ENCODE peak calls at places on chromosomes 1 and 21, in five cellular contexts. X, U, P, L and W are unnamed samples.

GRCh38 chr1:200346744-200347143 is 63.1 kb downstream of the ZNF281 start:
- DNase-seq in X (no peak), U (peak; percentile 3), P (no peak), L (no peak), W (no peak)

GRCh38 chr1:27626031-27626935 is 8.7 kb downstream of the FGR start:
- DNase-seq in X (no peak), U (no peak), P (no peak), L (no peak), W (no peak)

GRCh38 chr1:180353930-180354329 is 123.9 kb downstream of the LHX4 start:
- DNase-seq in X (no peak), U (peak; percentile 74), P (no peak), L (peak; percentile 94), W (no peak)

GRCh38 chr1:74485622-74486021 is 26.8 kb downstream of the LRRC53 start:
- DNase-seq in X (no peak), U (no peak), P (no peak), L (no peak), W (no peak)

GRCh38 chr1:54167422-54168139 is 14.8 kb upstream of the CDCP2 start:
- DNase-seq in X (no peak), U (no peak), P (no peak), L (no peak), W (no peak)

GRCh38 chr1:22496536-22497160 is 45.0 kb downstream of the ZBTB40 start:
- DNase-seq in X (no peak), U (no peak), P (no peak), L (no peak), W (no peak)

GRCh38 chr1:24966724-24967346 is 36.8 kb upstream of the RUNX3 start:
- DNase-seq in X (no peak), U (no peak), P (no peak), L (no peak), W (no peak)

GRCh38 chr1:203033287-203033686 is 7.0 kb downstream of the PPFIA4 start:
- DNase-seq in X (no peak), U (peak; percentile 13), P (no peak), L (no peak), W (no peak)

GRCh38 chr1:55196433-55197035 is 18.6 kb downstream of the USP24 start:
- DNase-seq in X (no peak), U (peak; percentile 51), P (no peak), L (no peak), W (no peak)

GRCh38 chr21:39062196-39062900 is 120.9 kb downstream of the PSMG1 start:
- DNase-seq in X (no peak), U (no peak), P (no peak), L (no peak), W (no peak)

GRCh38 chr1:99218572-99218971 is 45.7 kb upstream of the PLPPR4 start:
- DNase-seq in X (no peak), U (no peak), P (no peak), L (no peak), W (no peak)

GRCh38 chr1:31705080-31705866 is 1.5 kb upstream of the COL16A1 start:
- DNase-seq in X (no peak), U (peak; percentile 88), P (peak; percentile 63), L (no peak), W (peak; percentile 32)

GRCh38 chr1:21149862-21150432 is 26.8 kb downstream of the EIF4G3 start:
- DNase-seq in X (peak; percentile 15), U (peak; percentile 53), P (no peak), L (no peak), W (no peak)

GRCh38 chr1:196466656-196467055 is 141.6 kb downstream of the KCNT2 start:
- DNase-seq in X (no peak), U (no peak), P (no peak), L (no peak), W (no peak)

GRCh38 chr21:16116798-16117197 is 387.0 kb downstream of the USP25 start:
- DNase-seq in X (no peak), U (no peak), P (no peak), L (no peak), W (no peak)

DNA sequence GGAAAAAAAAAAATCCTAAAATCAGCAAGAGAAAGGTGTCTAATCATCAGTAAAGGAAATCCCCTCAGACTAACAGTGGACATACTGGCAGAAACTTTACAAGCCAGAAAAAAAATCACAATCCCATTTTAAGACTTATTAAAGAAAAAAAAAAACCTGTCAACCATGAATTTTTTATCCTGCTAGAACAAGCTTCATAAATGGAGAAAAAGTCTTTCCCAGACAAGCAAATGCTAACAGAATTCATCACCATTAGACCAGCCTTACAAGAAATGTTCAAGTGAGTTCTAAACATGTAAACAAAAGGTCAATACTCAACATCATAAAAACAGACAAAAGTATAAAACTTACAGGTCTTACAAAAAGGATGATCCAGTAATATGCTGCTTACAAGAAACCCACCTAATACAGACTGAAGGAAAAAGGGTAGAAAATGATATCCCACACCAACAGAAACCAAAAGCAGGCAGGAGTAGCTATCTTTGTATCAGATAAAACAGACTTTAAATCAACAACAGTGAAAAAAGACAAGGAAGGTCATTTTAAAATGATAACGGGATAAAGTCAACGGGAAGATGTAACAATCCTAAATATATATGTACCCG is 129.6 kb downstream of the EVI5 start:
- DNase-seq in X (no peak), U (no peak), P (no peak), L (no peak), W (no peak)
- H3K9me3 ChIP-seq in X (no peaks in the 10 kb centered on the region), U (peaks cover 38% of the 10 kb centered on the region), P (peaks cover 21% of the 10 kb centered on the region), L (peaks cover 3% of the 10 kb centered on the region), W (peaks cover 21% of the 10 kb centered on the region)

DNA sequence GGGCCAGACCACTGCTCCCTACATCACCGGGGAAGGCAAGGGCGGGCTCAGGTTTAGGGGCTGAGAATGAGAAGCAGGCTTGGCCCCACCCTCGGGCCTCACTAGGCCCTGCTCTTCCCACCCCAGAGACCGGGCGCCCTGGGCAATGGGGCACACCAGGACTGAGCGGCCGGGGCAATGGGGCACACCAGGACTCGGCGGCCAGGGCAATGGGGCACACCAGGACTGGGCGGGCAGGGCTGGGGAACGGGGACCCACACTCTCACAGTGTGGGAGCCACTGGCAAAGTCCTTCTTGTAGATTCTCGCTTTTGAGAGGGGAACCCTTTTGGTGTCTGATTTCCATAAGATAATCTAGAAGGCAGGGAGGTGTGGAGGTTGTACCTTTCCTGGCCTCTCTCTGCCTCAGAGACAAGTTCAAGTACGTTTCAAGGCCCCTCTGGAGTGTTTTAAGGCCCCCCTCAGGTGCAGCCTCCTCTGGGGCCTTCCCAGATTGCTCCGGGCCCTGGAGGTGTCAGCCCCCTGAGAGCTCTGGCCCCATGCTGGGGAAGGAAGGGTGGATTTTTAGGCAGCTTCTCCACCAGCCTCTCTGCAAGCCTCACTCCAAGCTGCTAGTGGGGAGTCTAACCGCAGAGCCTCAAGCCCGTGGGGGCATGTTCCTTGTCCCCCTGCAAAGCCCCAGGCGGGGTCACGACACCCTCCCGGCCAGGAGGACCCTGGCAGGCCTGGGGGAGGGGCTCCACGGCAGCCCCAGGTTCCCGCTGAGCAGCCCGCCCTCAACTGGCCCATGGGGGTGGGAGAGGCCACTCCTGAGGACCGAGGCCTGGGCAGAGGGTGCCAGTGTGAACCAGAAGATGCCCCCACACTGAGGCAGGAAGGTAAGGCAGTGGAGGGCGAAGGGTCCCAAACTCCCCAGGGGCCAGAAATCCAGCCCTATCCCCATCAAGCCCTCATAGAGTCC is 66.2 kb downstream of the ARHGEF16 start:
- DNase-seq in X (no peak), U (no peak), P (no peak), L (no peak), W (no peak)
- TF ChIP-seq CTCF in X (no peak), U (no peak), P (no peak), L (no peak), W (no peak)

GRCh38 chr1:94255476-94255875 is 18.1 kb upstream of the ARHGAP29 start:
- DNase-seq in X (no peak), U (no peak), P (no peak), L (no peak), W (no peak)

GRCh38 chr1:94258873-94259331 is 21.5 kb upstream of the ARHGAP29 start:
- DNase-seq in X (no peak), U (no peak), P (peak; percentile 30), L (no peak), W (no peak)

GRCh38 chr1:94257451-94257850 is 20.1 kb upstream of the ARHGAP29 start:
- DNase-seq in X (no peak), U (no peak), P (no peak), L (no peak), W (no peak)

GRCh38 chr1:94260635-94261387 is 23.4 kb upstream of the ARHGAP29 start:
- DNase-seq in X (no peak), U (no peak), P (no peak), L (no peak), W (no peak)

GRCh38 chr1:94259635-94260289 is 22.4 kb upstream of the ARHGAP29 start:
- DNase-seq in X (no peak), U (peak; percentile 62), P (no peak), L (no peak), W (no peak)
- H3K27me3 ChIP-seq in X (no peaks in the 10 kb centered on the region), U (peaks cover 7% of the 10 kb centered on the region), P (no peaks in the 10 kb centered on the region), L (no peaks in the 10 kb centered on the region), W (peaks cover 12% of the 10 kb centered on the region)

GRCh38 chr1:2961081-2961480 is 60.2 kb upstream of the ACTRT2 start:
- DNase-seq in X (no peak), U (no peak), P (no peak), L (no peak), W (no peak)
- H3K9me3 ChIP-seq in X (peaks cover 13% of the 10 kb centered on the region), U (peaks cover 70% of the 10 kb centered on the region), P (no peaks in the 10 kb centered on the region), L (peaks cover 10% of the 10 kb centered on the region), W (peaks cover 4% of the 10 kb centered on the region)

GRCh38 chr1:69244211-69244610 is 323.5 kb upstream of the LRRC7 start:
- DNase-seq in X (no peak), U (peak; percentile 84), P (no peak), L (peak; percentile 14), W (no peak)

GRCh38 chr1:69246721-69247120 is 321.0 kb upstream of the LRRC7 start:
- DNase-seq in X (no peak), U (no peak), P (no peak), L (no peak), W (no peak)

GRCh38 chr1:69246109-69246508 is 321.6 kb upstream of the LRRC7 start:
- DNase-seq in X (no peak), U (no peak), P (no peak), L (no peak), W (no peak)
- TF ChIP-seq CTCF in X (no peak), U (no peak), P (no peak), L (no peak), W (no peak)

GRCh38 chr1:9246215-9246614 is 11.6 kb downstream of the H6PD start:
- DNase-seq in X (no peak), U (no peak), P (no peak), L (no peak), W (no peak)
- H3K27me3 ChIP-seq in X (no peaks in the 10 kb centered on the region), U (no peaks in the 10 kb centered on the region), P (no peaks in the 10 kb centered on the region), L (no peaks in the 10 kb centered on the region), W (no peaks in the 10 kb centered on the region)

GRCh38 chr1:152565535-152566215 is 905 bp downstream of the LCE3E start:
- DNase-seq in X (no peak), U (no peak), P (no peak), L (no peak), W (no peak)

GRCh38 chr1:152565115-152565514 is 1.5 kb downstream of the LCE3E start:
- DNase-seq in X (no peak), U (no peak), P (no peak), L (no peak), W (no peak)

DNA sequence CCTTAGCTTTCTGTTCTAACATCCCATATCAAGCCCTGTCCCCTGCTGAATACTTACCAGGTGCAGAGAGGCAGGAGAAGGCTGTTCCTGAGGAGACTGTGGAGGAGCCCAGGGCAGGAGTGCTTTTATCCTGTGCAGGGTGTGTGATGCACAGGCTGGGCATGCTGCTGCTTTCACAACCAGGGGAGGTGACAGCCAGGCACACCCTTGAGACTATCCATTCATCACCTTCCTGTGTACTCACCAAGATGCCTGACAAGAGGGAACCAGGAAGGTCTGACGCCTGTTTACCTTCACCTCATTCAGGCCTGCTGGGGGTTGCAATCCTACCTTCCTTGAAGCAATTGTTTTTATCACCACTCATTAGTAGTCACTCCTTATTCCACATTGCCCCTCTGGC is at the start of gene LCE3E:
- DNase-seq in X (no peak), U (no peak), P (no peak), L (no peak), W (no peak)
- H3K9me3 ChIP-seq in X (no peaks in the 10 kb centered on the region), U (peaks cover 88% of the 10 kb centered on the region), P (no peaks in the 10 kb centered on the region), L (no peaks in the 10 kb centered on the region), W (peaks cover 15% of the 10 kb centered on the region)